ENCODE peak calls at places on chromosome 1, in six cellular contexts. One of them, this sample, is unnamed.

GRCh38 chr1:47508900-47509488 is 71.2 kb downstream of the FOXD2 start:
- DNase-seq in heart left ventricle: no peak
- DNase-seq in heart right ventricle: no peak
- DNase-seq in bronchial epithelial cell: no peak
- DNase-seq in PC-3: no peak
- DNase-seq in tibial artery: no peak
- DNase-seq in this sample: peak

GRCh38 chr1:112998592-112999235 is 42.7 kb upstream of the SLC16A1 start:
- DNase-seq in heart left ventricle: peak
- DNase-seq in heart right ventricle: peak
- DNase-seq in bronchial epithelial cell: peak
- DNase-seq in PC-3: no peak
- DNase-seq in tibial artery: peak
- DNase-seq in this sample: peak

GRCh38 chr1:224591326-224591725 is 24.8 kb upstream of the CNIH3 start:
- DNase-seq in heart left ventricle: no peak
- DNase-seq in heart right ventricle: no peak
- DNase-seq in bronchial epithelial cell: no peak
- DNase-seq in PC-3: no peak
- DNase-seq in tibial artery: no peak
- DNase-seq in this sample: peak

GRCh38 chr1:172507741-172508140 is 25.2 kb upstream of the SUCO start:
- DNase-seq in heart left ventricle: no peak
- DNase-seq in heart right ventricle: no peak
- DNase-seq in bronchial epithelial cell: no peak
- DNase-seq in PC-3: no peak
- DNase-seq in tibial artery: no peak
- DNase-seq in this sample: no peak

GRCh38 chr1:198212675-198213074 is 55.9 kb downstream of the NEK7 start:
- DNase-seq in heart left ventricle: no peak
- DNase-seq in heart right ventricle: no peak
- DNase-seq in bronchial epithelial cell: peak
- DNase-seq in PC-3: peak
- DNase-seq in tibial artery: no peak
- DNase-seq in this sample: peak

GRCh38 chr1:43908226-43908625 is 25.4 kb upstream of the ARTN start:
- DNase-seq in heart left ventricle: no peak
- DNase-seq in heart right ventricle: no peak
- DNase-seq in bronchial epithelial cell: no peak
- DNase-seq in PC-3: no peak
- DNase-seq in tibial artery: no peak
- DNase-seq in this sample: no peak

GRCh38 chr1:232837085-232837484 is 31.9 kb downstream of the MAP10 start:
- DNase-seq in heart left ventricle: no peak
- DNase-seq in heart right ventricle: no peak
- DNase-seq in bronchial epithelial cell: peak
- DNase-seq in PC-3: peak
- DNase-seq in tibial artery: no peak
- DNase-seq in this sample: no peak

GRCh38 chr1:44405041-44405803 is at the start of gene RNF220:
- DNase-seq in heart left ventricle: peak
- DNase-seq in heart right ventricle: peak
- DNase-seq in bronchial epithelial cell: peak
- DNase-seq in PC-3: peak
- DNase-seq in tibial artery: peak
- DNase-seq in this sample: peak

GRCh38 chr1:197783510-197783948 is 8.2 kb upstream of the DENND1B start:
- DNase-seq in heart left ventricle: no peak
- DNase-seq in heart right ventricle: no peak
- DNase-seq in bronchial epithelial cell: peak
- DNase-seq in PC-3: peak
- DNase-seq in tibial artery: no peak
- DNase-seq in this sample: peak

GRCh38 chr1:32393832-32394140 is 455 bp downstream of the BSDC1 start:
- DNase-seq in heart left ventricle: no peak
- DNase-seq in heart right ventricle: no peak
- DNase-seq in bronchial epithelial cell: peak
- DNase-seq in PC-3: peak
- DNase-seq in tibial artery: peak
- DNase-seq in this sample: no peak

GRCh38 chr1:165890684-165891083 is 63.3 kb downstream of the UCK2 start:
- DNase-seq in heart left ventricle: no peak
- DNase-seq in heart right ventricle: peak
- DNase-seq in bronchial epithelial cell: no peak
- DNase-seq in PC-3: no peak
- DNase-seq in tibial artery: no peak
- DNase-seq in this sample: peak

GRCh38 chr1:206066479-206067171 is 13.7 kb downstream of the RHEX start:
- DNase-seq in heart left ventricle: no peak
- DNase-seq in heart right ventricle: no peak
- DNase-seq in bronchial epithelial cell: no peak
- DNase-seq in PC-3: no peak
- DNase-seq in tibial artery: no peak
- DNase-seq in this sample: no peak

GRCh38 chr1:170670751-170671628 is 7.1 kb downstream of the PRRX1 start:
- DNase-seq in heart left ventricle: peak
- DNase-seq in heart right ventricle: peak
- DNase-seq in bronchial epithelial cell: no peak
- DNase-seq in PC-3: no peak
- DNase-seq in tibial artery: peak
- DNase-seq in this sample: peak

GRCh38 chr1:234731371-234732085 is 121.5 kb upstream of the IRF2BP2 start:
- DNase-seq in heart left ventricle: no peak
- DNase-seq in heart right ventricle: no peak
- DNase-seq in bronchial epithelial cell: peak
- DNase-seq in PC-3: peak
- DNase-seq in tibial artery: no peak
- DNase-seq in this sample: peak

GRCh38 chr1:231395051-231395995 is 26.8 kb downstream of the EGLN1 start:
- DNase-seq in heart left ventricle: no peak
- DNase-seq in heart right ventricle: peak
- DNase-seq in bronchial epithelial cell: peak
- DNase-seq in PC-3: peak
- DNase-seq in tibial artery: no peak
- DNase-seq in this sample: peak

GRCh38 chr1:26391450-26391849 is 18.9 kb upstream of the ZNF683 start:
- DNase-seq in heart left ventricle: no peak
- DNase-seq in heart right ventricle: no peak
- DNase-seq in bronchial epithelial cell: peak
- DNase-seq in PC-3: peak
- DNase-seq in tibial artery: no peak
- DNase-seq in this sample: peak

GRCh38 chr1:102879439-102879993 is 228.8 kb downstream of the COL11A1 start:
- DNase-seq in heart left ventricle: no peak
- DNase-seq in heart right ventricle: no peak
- DNase-seq in bronchial epithelial cell: peak
- DNase-seq in PC-3: peak
- DNase-seq in tibial artery: no peak
- DNase-seq in this sample: peak

GRCh38 chr1:63630238-63630637 is 37.0 kb downstream of the PGM1 start:
- DNase-seq in heart left ventricle: no peak
- DNase-seq in heart right ventricle: no peak
- DNase-seq in bronchial epithelial cell: peak
- DNase-seq in PC-3: no peak
- DNase-seq in tibial artery: no peak
- DNase-seq in this sample: no peak

GRCh38 chr1:83043192-83043591 is 955.7 kb downstream of the TTLL7 start:
- DNase-seq in heart left ventricle: no peak
- DNase-seq in heart right ventricle: no peak
- DNase-seq in bronchial epithelial cell: no peak
- DNase-seq in PC-3: no peak
- DNase-seq in tibial artery: no peak
- DNase-seq in this sample: no peak

GRCh38 chr1:99371413-99371812 is 107.1 kb downstream of the PLPPR4 start:
- DNase-seq in heart left ventricle: no peak
- DNase-seq in heart right ventricle: no peak
- DNase-seq in bronchial epithelial cell: no peak
- DNase-seq in PC-3: no peak
- DNase-seq in tibial artery: no peak
- DNase-seq in this sample: no peak
- H3K4me3 ChIP-seq in heart left ventricle: no peak
- H3K4me3 ChIP-seq in heart right ventricle: no peak
- H3K4me3 ChIP-seq in bronchial epithelial cell: no peak
- H3K4me3 ChIP-seq in PC-3: no peak
- H3K4me3 ChIP-seq in tibial artery: no peak
- H3K4me3 ChIP-seq in this sample: no peak

GRCh38 chr1:94245747-94246438 is 8.5 kb upstream of the ARHGAP29 start:
- DNase-seq in heart left ventricle: no peak
- DNase-seq in heart right ventricle: no peak
- DNase-seq in bronchial epithelial cell: no peak
- DNase-seq in PC-3: peak
- DNase-seq in tibial artery: no peak
- DNase-seq in this sample: no peak

GRCh38 chr1:94246692-94247145 is 9.3 kb upstream of the ARHGAP29 start:
- DNase-seq in heart left ventricle: no peak
- DNase-seq in heart right ventricle: no peak
- DNase-seq in bronchial epithelial cell: no peak
- DNase-seq in PC-3: peak
- DNase-seq in tibial artery: no peak
- DNase-seq in this sample: no peak

GRCh38 chr1:94248956-94249688 is 11.7 kb upstream of the ARHGAP29 start:
- DNase-seq in heart left ventricle: no peak
- DNase-seq in heart right ventricle: no peak
- DNase-seq in bronchial epithelial cell: no peak
- DNase-seq in PC-3: peak
- DNase-seq in tibial artery: no peak
- DNase-seq in this sample: no peak

GRCh38 chr1:94244816-94245215 is 7.4 kb upstream of the ARHGAP29 start:
- DNase-seq in heart left ventricle: no peak
- DNase-seq in heart right ventricle: no peak
- DNase-seq in bronchial epithelial cell: no peak
- DNase-seq in PC-3: peak
- DNase-seq in tibial artery: no peak
- DNase-seq in this sample: no peak

DNA sequence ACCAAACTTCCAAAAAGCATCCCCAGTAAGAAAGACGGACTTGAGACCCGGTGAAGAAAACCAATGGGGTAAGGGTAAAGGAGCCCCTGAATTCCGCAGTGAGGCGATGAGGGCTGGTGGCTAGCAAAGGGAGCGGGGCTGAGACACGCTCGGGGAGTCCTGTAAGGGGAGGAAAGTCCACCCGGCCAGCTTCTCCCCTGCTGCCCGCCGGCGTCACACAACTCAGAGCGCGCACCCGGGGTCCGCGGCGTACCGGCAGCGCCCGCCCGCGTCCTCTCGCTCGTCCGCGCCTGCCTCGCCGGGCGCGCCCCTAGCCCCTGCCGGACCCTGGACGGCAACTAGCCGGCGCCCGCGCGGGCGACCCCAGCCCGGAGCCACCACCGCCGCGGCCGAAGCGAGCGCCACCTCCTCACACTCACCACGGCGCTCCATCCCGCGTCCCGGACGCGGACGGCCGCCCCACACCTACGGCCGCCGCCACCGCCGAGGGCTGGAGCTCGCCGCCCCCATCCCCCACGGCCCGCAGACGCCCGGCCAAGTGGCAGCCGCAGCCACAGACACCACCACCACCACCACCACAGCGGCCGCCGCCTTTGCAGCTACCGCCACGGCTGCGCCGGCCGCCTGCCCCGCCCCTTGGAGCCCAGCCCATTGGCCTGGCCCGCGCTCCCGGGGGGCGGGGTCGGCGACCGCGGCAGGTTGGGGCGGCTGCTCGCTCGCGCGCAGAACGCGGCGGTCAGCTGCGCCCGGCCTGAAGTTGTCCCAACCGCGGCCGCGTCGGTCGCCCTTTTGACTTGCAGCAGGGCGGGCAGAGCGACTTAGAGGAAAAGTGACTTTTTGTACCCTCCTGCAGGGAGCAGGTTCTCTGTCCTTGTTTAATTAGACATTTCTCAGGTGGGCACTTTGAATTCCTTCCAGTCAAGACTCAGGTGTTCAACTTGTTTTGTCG is 10.0 kb upstream of the ARHGAP29 start:
- DNase-seq in heart left ventricle: peak
- DNase-seq in heart right ventricle: peak
- DNase-seq in bronchial epithelial cell: no peak
- DNase-seq in PC-3: peak
- DNase-seq in tibial artery: peak
- DNase-seq in this sample: peak
- TF ChIP-seq CTCF in heart left ventricle: no peak
- TF ChIP-seq CTCF in heart right ventricle: peak
- TF ChIP-seq CTCF in bronchial epithelial cell: no peak
- TF ChIP-seq CTCF in PC-3: no peak
- TF ChIP-seq CTCF in tibial artery: no peak
- TF ChIP-seq CTCF in this sample: no peak

GRCh38 chr1:149917590-149918144 is at the start of gene SV2A:
- DNase-seq in heart left ventricle: no peak
- DNase-seq in heart right ventricle: no peak
- DNase-seq in bronchial epithelial cell: no peak
- DNase-seq in PC-3: no peak
- DNase-seq in tibial artery: peak
- DNase-seq in this sample: peak
- H3K4me3 ChIP-seq in heart left ventricle: peak
- H3K4me3 ChIP-seq in heart right ventricle: peak
- H3K4me3 ChIP-seq in bronchial epithelial cell: peak
- H3K4me3 ChIP-seq in PC-3: no peak
- H3K4me3 ChIP-seq in tibial artery: peak
- H3K4me3 ChIP-seq in this sample: peak

GRCh38 chr1:208251015-208251414 is 6.8 kb upstream of the PLXNA2 start:
- DNase-seq in heart left ventricle: no peak
- DNase-seq in heart right ventricle: no peak
- DNase-seq in bronchial epithelial cell: no peak
- DNase-seq in PC-3: no peak
- DNase-seq in tibial artery: no peak
- DNase-seq in this sample: no peak

GRCh38 chr1:208253177-208253576 is 9.0 kb upstream of the PLXNA2 start:
- DNase-seq in heart left ventricle: no peak
- DNase-seq in heart right ventricle: no peak
- DNase-seq in bronchial epithelial cell: no peak
- DNase-seq in PC-3: no peak
- DNase-seq in tibial artery: no peak
- DNase-seq in this sample: no peak

GRCh38 chr1:208254862-208255261 is 10.7 kb upstream of the PLXNA2 start:
- DNase-seq in heart left ventricle: no peak
- DNase-seq in heart right ventricle: no peak
- DNase-seq in bronchial epithelial cell: peak
- DNase-seq in PC-3: no peak
- DNase-seq in tibial artery: no peak
- DNase-seq in this sample: peak

GRCh38 chr1:208254376-208254775 is 10.2 kb upstream of the PLXNA2 start:
- DNase-seq in heart left ventricle: no peak
- DNase-seq in heart right ventricle: no peak
- DNase-seq in bronchial epithelial cell: no peak
- DNase-seq in PC-3: no peak
- DNase-seq in tibial artery: no peak
- DNase-seq in this sample: no peak

GRCh38 chr1:208252126-208252853 is 8.1 kb upstream of the PLXNA2 start:
- DNase-seq in heart left ventricle: no peak
- DNase-seq in heart right ventricle: no peak
- DNase-seq in bronchial epithelial cell: no peak
- DNase-seq in PC-3: peak
- DNase-seq in tibial artery: no peak
- DNase-seq in this sample: no peak
- TF ChIP-seq CTCF in heart left ventricle: peak
- TF ChIP-seq CTCF in heart right ventricle: no peak
- TF ChIP-seq CTCF in bronchial epithelial cell: peak
- TF ChIP-seq CTCF in PC-3: peak
- TF ChIP-seq CTCF in tibial artery: peak
- TF ChIP-seq CTCF in this sample: peak